ENCODE peak calls at places on chromosomes 13 and 19, in four cellular contexts. W is IMR-90, Z is neuronal stem cell, A is H9. B is an unnamed sample.

GRCh38 chr13:60286707-60287106 is 110.3 kb upstream of the TDRD3 start:
- DNase-seq in Z (no peak), A (peak), W (no peak), B (no peak)

GRCh38 chr19:47309038-47309437 is 623 bp upstream of the C5AR1 start:
- DNase-seq in A (no peak), Z (no peak), W (no peak), B (no peak)

GRCh38 chr13:36275190-36276002 is 22.2 kb downstream of the CCDC169 start:
- DNase-seq in A (no peak), W (peak), Z (peak), B (peak)

GRCh38 chr13:49641810-49642291 is 13.5 kb downstream of the ARL11 start:
- DNase-seq in A (no peak), Z (no peak), W (peak), B (peak)

GRCh38 chr13:83878691-83879410 is 3.4 kb downstream of the SLITRK1 start:
- DNase-seq in A (peak), Z (no peak), W (no peak), B (no peak)

GRCh38 chr13:114015608-114016295 is 41.9 kb upstream of the C13orf46 start:
- DNase-seq in A (no peak), Z (no peak), W (peak), B (no peak)

GRCh38 chr13:94362411-94362909 is 117.0 kb downstream of the DCT start:
- DNase-seq in A (peak), W (peak), Z (peak), B (peak)

GRCh38 chr13:97561182-97561581 is 127.2 kb downstream of the RAP2A start:
- DNase-seq in A (no peak), Z (no peak), W (no peak), B (no peak)

DNA sequence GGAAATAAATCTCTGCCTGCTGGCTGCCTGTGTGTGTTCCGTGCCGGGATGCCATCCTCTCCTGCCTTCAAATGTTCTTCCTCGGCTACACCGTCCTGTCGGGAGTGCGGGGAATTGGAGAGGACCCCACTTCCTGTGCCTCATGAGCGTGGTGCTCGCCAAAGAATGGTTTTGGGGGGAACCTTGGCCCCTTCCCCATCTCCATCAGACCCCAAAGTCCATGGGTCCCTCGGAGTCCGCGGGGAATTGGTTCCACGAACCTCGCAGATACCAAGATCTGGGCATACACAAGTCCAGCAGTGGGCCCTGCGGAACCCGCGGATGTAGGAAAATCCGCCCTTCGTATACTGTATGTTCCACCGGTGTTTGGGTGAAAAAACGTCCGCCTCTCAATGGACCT is 2.3 kb upstream of the ZNF865 start:
- DNase-seq in W (no peak), Z (no peak), A (no peak), B (no peak)
- H2BK15ac ChIP-seq in W (no peak), Z (peak), A (no peak), B (no peak)

GRCh38 chr13:106331116-106331515 is 204.3 kb downstream of the EFNB2 start:
- DNase-seq in Z (no peak), W (no peak), A (no peak), B (no peak)

GRCh38 chr13:106326751-106327150 is 208.7 kb downstream of the EFNB2 start:
- DNase-seq in Z (no peak), W (no peak), A (no peak), B (no peak)

GRCh38 chr13:106329941-106330340 is 205.5 kb downstream of the EFNB2 start:
- DNase-seq in Z (no peak), W (no peak), A (no peak), B (peak)
- H2BK15ac ChIP-seq in Z (no peak), W (no peak), A (no peak), B (no peak)

GRCh38 chr19:1850809-1851544 is 2.7 kb upstream of the REXO1 start:
- DNase-seq in Z (no peak), W (no peak), A (peak), B (peak)
- H2BK15ac ChIP-seq in Z (no peak), W (no peak), A (no peak), B (no peak)

GRCh38 chr19:33267706-33268105 is 34.6 kb downstream of the CEBPA start:
- DNase-seq in A (no peak), W (no peak), Z (no peak), B (no peak)
- H2BK15ac ChIP-seq in A (no peak), W (no peak), Z (peak), B (no peak)

GRCh38 chr13:110214637-110215036 is 92.3 kb downstream of the COL4A1 start:
- DNase-seq in A (no peak), W (peak), Z (no peak), B (no peak)
- H2BK15ac ChIP-seq in A (no peak), W (no peak), Z (no peak), B (no peak)

DNA sequence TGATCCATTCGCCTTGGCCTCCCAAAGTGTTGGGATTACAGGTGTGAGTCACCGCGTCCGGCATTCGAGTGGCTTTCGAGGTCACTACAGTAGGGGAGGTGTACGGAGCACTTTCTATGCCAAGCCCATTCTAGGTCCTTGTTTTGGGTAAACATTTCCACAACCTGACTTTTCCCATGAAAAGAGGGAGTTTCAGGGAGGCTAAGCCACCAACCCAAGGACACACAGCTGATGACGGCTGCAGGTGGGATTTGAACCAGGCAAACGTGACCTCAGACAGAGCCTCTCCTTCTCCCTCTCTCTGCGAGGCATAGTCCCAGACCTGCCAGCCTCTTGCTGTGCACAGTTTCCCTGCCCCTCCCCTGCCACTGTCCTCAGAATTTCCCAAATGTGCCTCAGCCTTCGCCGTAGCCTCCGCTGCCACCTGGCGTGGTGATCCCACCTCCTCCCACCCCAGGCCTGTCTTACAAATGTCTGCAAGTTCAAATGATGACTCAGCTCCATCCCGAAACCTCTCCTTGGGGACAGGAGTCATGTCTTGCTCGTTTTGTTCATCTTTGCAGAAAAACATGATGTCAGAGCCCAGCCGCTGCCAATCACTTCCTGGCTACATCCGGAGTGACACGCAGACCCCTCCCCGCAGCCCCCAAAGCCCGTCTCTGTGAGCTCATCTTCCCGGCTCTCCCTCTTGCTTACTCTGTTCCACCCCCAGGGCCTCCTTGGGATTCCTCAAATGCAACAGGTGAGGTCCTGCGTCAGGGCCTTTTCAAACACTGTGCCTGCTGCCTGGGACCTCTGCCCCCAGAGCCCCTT is 6.6 kb upstream of the GADD45B start:
- DNase-seq in A (peak), W (peak), Z (no peak), B (peak)
- H2BK15ac ChIP-seq in A (no peak), W (no peak), Z (peak), B (no peak)

GRCh38 chr19:50431343-50432220 is 1.1 kb upstream of the MYBPC2 start:
- DNase-seq in W (peak), Z (peak), A (peak), B (peak)

GRCh38 chr19:50432221-50432626 is 468 bp upstream of the MYBPC2 start:
- DNase-seq in Z (peak), W (no peak), A (no peak), B (peak)

GRCh38 chr19:50428768-50429463 is 3.8 kb upstream of the MYBPC2 start:
- DNase-seq in W (no peak), Z (no peak), A (no peak), B (no peak)

GRCh38 chr19:50432658-50433057 is at the start of gene MYBPC2:
- DNase-seq in W (no peak), A (no peak), Z (no peak), B (no peak)

GRCh38 chr19:50430888-50431342 is 1.8 kb upstream of the MYBPC2 start:
- DNase-seq in A (no peak), Z (no peak), W (no peak), B (no peak)
- H2BK15ac ChIP-seq in A (no peak), Z (no peak), W (no peak), B (no peak)

DNA sequence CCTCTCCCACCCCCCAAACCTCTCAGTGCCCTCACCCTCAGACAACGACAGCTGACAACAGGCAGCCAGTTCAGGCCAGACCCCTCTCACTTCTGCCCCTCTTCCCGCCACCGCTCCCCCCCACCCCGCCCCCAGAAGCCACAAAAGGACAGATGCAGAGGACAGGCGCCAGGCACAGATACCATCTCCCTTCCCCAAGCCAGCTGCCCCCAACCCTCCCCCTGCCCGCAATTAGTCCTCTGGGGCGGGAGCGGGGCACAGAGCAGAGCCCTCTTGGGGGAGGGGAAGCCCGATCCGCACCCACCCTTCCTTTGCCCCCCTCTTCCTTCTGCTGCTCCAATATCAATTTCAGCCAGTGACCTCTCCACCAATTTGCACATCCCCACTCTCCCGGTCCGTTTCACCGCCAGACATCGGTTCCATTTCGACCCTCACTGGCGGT is 585 bp upstream of the SHD start:
- DNase-seq in W (no peak), Z (no peak), A (no peak), B (peak)
- H2BK15ac ChIP-seq in W (no peak), Z (no peak), A (no peak), B (no peak)

DNA sequence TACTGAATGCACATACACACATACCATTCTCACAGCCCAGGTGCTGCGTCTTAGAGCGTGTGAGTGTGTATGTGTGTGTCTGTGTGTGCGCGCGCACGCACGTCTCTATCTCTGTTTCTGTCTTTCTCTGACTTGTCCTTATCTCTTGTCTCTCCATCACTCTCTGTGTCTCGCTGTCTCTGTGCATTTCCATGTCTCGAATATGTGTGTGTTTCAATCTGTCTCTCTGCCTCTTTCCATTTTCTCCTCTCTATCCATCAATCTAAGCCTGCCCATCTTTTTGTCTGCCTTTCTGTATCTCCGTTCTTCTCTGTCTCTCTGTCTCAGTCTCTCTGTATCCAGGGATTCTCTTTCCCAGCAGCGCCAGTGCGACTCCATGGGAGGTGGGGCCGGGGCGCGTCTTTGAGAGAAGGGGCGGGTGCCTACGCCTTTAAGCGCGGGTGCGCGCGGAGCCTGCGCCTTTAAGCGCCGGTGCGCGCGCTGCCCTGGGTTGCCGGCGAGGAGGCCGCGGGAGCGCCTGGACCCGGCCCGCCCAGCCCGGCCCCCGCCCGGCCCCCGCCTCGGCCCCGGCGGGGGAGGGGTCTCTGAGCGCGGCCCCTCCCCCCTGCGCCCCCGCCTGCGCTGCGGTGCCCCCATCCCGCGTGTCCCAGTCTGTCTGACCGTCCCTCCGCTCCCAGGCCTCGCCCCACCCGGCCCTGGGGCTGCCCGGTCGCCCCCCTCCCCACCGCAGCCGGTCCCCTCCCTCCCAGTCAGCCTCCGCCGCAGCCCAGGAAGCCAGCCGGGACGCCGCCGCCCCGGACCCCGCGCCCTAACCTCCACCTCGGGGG is at the start of gene LRFN3:
- DNase-seq in A (peak), Z (peak), W (peak), B (peak)
- H2BK15ac ChIP-seq in A (no peak), Z (peak), W (no peak), B (no peak)